ENCODE peak calls at places on chromosomes 12 and 14, in five cellular contexts. N is GM23338, X is brain microvascular endothelial cell, S is colonic mucosa, T is upper lobe of right lung. W is an unnamed sample.

GRCh38 chr12:128609861-128610260 is 213.9 kb downstream of the SLC15A4 start:
- DNase-seq in S (no peak), N (no peak), X (no peak), T (no peak), W (peak)

GRCh38 chr14:65565948-65566347 is 153.4 kb downstream of the FUT8 start:
- DNase-seq in X (no peak), N (no peak), T (no peak), S (no peak), W (no peak)

GRCh38 chr14:60301685-60302084 is 52.7 kb downstream of the PPM1A start:
- DNase-seq in T (no peak), S (no peak), X (no peak), N (no peak), W (no peak)

GRCh38 chr12:76519538-76519937 is 40.0 kb downstream of the OSBPL8 start:
- DNase-seq in N (no peak), S (no peak), T (no peak), X (peak), W (no peak)

GRCh38 chr14:73245401-73246325 is 8.4 kb downstream of the PAPLN start:
- DNase-seq in N (peak), X (no peak), T (peak), S (peak), W (peak)

GRCh38 chr14:64541261-64541970 is 875 bp downstream of the HSPA2 start:
- DNase-seq in T (no peak), S (no peak), N (peak), X (no peak), W (no peak)

GRCh38 chr14:76498536-76498935 is 122.6 kb downstream of the ESRRB start:
- DNase-seq in T (peak), X (no peak), S (no peak), N (no peak), W (no peak)

GRCh38 chr14:56224179-56224578 is 106.0 kb downstream of the PELI2 start:
- DNase-seq in S (no peak), N (no peak), T (no peak), X (no peak), W (no peak)

GRCh38 chr14:73237786-73238261 is 518 bp downstream of the PAPLN start:
- DNase-seq in N (peak), S (no peak), X (no peak), T (no peak), W (peak)

GRCh38 chr14:75032939-75033338 is 18.3 kb downstream of the MLH3 start:
- DNase-seq in S (no peak), N (no peak), X (no peak), T (no peak), W (no peak)
- H3K4me3 ChIP-seq in S (no peak), N (no peak), X (no peak), T (no peak), W (no peak)

GRCh38 chr12:132601171-132601883 is 9.1 kb downstream of the LRCOL1 start:
- DNase-seq in S (no peak), X (no peak), N (no peak), T (no peak), W (peak)
- H3K4me3 ChIP-seq in S (no peak), X (no peak), N (no peak), T (peak), W (no peak)

GRCh38 chr12:92226036-92226661 is 80.5 kb upstream of the BTG1 start:
- DNase-seq in T (no peak), S (no peak), X (peak), N (no peak), W (no peak)

GRCh38 chr12:92221916-92222315 is 76.3 kb upstream of the BTG1 start:
- DNase-seq in N (no peak), S (no peak), X (no peak), T (no peak), W (no peak)

GRCh38 chr12:92226961-92227360 is 81.3 kb upstream of the BTG1 start:
- DNase-seq in N (no peak), T (no peak), S (no peak), X (no peak), W (no peak)

DNA sequence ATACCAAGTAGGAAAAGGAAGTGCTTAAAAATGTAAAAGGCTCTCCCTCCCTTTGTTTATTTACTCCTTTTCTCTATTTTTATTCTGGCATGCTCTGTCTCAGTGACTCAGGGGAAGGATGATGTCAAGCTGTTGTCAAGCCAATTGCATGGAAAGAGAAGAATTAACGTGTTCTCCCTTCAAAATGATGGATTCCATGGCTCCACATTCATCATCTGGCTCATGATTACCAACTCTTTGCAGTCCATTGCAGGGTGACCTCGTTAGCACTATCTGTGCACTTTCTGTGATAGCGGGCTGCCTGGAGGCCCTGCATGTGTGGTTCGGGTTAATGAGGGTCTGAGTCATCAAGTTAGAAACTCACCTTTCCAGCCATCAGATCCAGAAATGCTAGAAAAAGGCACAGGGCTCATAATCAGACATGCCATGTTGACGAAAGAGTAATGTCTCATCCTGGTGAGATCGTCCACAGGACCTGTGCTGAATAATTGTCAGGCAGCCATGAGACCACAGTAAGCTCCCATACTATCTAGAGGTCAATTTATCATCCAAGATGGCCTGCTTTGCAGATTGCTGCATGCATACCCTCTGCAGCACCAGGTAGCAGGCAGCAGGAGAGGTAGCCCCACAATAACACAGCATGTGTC is 79.2 kb upstream of the BTG1 start:
- DNase-seq in T (no peak), N (peak), X (peak), S (no peak), W (peak)
- H3K4me3 ChIP-seq in T (no peak), N (peak), X (no peak), S (no peak), W (no peak)

DNA sequence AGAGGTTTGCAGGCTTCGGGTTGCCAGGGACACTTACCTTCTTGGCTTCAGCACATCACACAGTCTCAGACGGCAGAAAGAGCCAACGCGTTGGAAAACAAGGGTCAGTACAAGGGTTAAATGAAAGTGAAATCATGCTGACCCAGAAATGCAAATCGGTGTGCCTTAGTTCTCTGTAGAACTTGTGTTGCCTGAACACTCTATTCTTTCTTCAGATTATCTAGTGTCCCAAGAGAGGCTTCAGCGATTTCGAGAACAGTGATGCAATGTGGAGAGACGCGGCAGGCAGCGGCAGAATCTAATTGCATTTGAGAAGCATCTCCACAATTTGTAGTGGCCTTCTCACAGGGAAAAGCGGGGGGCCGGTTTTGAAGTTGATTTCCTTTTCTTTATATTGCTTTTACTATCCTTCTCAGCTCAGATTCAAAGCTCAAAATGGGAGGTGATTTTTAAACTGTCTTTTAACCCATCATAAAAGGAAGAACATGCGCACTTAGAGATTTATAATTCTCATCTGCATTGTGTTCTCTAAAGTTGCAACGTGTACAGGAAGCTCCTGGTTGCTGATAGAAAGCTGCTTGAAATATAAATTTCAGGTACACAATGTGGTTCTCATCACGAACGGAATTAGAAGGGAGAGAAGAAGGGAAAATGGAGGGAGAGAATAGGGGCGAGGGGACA is 67.8 kb upstream of the EGLN3 start:
- DNase-seq in S (no peak), N (peak), X (no peak), T (no peak), W (no peak)
- H3K4me3 ChIP-seq in S (no peak), N (no peak), X (no peak), T (no peak), W (no peak)

GRCh38 chr12:71948390-71948789 is 9.7 kb downstream of the TPH2 start:
- DNase-seq in T (no peak), X (no peak), N (peak), S (no peak), W (no peak)
- H3K4me3 ChIP-seq in T (no peak), X (no peak), N (peak), S (no peak), W (no peak)

GRCh38 chr14:92514844-92515509 is 1.4 kb downstream of the RIN3 start:
- DNase-seq in X (no peak), S (no peak), T (no peak), N (no peak), W (no peak)

GRCh38 chr14:92516966-92517350 is 3.4 kb downstream of the RIN3 start:
- DNase-seq in N (no peak), X (no peak), S (no peak), T (peak), W (no peak)

GRCh38 chr14:92516344-92516965 is 2.9 kb downstream of the RIN3 start:
- DNase-seq in N (no peak), X (no peak), T (no peak), S (no peak), W (no peak)

GRCh38 chr14:92513966-92514843 is 624 bp downstream of the RIN3 start:
- DNase-seq in T (peak), N (peak), S (peak), X (no peak), W (peak)

DNA sequence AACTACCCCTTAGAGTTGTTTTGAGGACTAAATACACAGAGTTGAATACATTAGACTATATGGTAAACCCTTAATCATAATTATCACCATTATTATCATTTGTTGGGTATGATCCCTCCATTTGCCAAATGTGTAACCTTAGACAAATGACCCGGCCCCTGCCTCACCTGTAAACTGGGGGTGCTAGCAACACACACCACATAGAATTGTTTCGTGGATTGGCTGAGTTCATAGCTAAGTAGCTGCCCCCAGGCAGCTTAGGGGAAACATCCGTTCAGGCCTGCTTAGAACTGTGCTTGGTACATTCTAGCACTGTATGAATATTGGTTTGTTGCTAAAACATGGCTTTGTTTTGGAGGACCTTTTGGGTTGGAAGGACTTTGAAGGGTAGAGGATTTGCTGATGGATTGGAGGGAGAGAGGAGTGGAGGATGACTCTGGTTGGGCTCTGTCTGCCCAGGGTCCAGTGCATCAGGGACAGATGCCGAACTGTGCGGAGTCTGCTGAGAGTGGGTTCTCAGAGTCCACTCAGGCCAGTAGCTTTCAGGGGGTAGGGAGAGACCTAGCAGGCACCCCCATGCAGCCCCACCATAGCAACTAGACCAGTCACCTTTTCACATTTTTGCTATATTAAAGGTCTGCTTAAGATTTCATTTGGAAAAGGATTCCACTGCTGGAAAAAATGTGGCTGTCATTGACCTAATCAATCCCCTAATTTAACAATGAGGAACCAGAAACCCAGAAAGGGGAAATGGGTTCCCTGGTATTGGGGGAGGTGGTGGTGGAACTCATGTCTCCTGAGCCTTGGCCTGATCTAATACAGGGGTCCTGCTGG is 2.1 kb downstream of the RIN3 start:
- DNase-seq in X (no peak), T (no peak), S (no peak), N (no peak), W (no peak)
- H3K4me3 ChIP-seq in X (no peak), T (peak), S (no peak), N (no peak), W (no peak)

DNA sequence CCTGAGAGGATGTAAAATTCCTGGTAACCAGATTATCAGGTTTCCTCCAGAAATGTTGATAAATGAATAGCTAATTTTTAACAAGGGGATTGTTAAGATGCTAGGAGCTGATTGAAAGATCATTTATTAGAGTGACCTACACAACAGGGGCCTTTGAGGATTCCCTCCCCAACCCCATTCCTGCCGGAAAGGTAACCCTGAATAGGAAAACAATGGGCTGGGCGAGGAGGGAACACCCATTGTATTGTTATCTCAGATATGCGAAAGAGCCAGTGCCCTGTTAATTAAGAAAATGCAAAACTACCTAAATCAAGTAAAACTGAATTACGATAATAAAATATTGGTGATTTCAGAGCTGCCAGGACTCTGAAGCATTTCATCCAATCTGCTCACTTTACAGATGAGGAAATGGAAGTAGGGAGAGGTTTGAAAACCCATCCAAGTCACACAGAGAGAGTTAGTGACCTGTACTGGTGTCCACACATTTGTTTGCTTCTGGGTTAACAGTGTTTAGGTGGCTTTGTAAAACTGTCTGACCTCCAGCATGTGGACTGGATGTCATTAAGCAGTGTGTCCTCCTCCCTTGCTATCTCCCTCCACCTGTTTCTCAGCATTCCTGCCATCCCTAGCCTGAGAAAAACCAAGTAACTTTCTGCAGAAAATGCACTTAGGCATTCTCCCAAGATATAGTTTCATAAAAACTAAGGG is 214.8 kb downstream of the TTC6 start:
- DNase-seq in T (no peak), S (no peak), X (no peak), N (no peak), W (no peak)
- H3K4me3 ChIP-seq in T (no peak), S (no peak), X (no peak), N (no peak), W (no peak)

DNA sequence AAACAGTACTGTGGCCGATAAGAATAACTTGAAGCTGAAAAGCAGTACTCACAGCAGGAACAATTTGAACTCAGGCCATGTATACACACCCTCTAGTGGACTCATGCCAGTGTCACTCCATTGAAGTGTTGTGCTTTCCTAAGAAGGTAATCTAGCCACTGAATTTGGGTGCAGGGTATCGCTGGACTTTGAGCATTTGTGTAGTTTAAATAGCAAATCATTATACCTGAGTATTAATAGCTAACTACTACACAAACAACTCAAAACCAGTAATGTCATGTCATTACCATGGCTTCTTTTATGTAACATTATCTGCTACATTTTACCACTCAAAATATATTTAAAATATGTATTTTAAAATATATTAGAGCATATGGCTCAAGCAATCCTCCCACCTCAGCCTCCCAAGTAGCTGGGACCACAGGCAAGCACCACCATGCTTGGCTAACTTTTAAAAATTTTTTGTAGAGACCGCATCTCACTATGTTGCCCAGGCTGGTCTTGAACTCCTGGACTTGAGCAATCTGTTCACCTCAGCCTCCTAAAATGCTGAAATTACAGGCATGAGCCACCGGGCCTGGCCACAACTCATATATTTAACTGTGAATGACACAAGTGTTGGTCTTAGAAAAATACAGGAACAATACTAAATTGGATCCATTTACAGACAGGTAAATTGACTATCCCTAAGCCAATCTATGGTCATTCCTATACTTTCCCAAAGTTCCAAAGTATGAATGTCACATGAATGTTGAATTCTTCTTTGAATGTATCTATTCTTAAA is 25.6 kb upstream of the ARID4A start:
- DNase-seq in N (peak), T (no peak), S (peak), X (peak), W (no peak)
- H3K4me3 ChIP-seq in N (no peak), T (no peak), S (no peak), X (no peak), W (no peak)

W was measured in H7.